ENCODE peak calls at places on chromosomes 2 and 18, in four cellular contexts. V is foreskin fibroblast; U is hepatocyte; W is effector memory CD4-positive, alpha-beta T cell. Q is an unnamed sample.

GRCh38 chr18:37649930-37650329 is 84.3 kb upstream of the CELF4 start:
- DNase-seq in V (no peak), U (no peak), W (no peak), Q (no peak)

GRCh38 chr2:217316743-217317142 is 456.9 kb upstream of the TNP1 start:
- DNase-seq in V (no peak), U (no peak), W (no peak), Q (no peak)

GRCh38 chr18:44537521-44537920 is 143.2 kb upstream of the SETBP1 start:
- DNase-seq in U (peak), V (peak), W (no peak), Q (no peak)

GRCh38 chr2:174634130-174635014 is 36.8 kb upstream of the WIPF1 start:
- DNase-seq in U (no peak), W (peak), V (no peak), Q (peak)

GRCh38 chr2:121256720-121257475 is 28.1 kb downstream of the TFCP2L1 start:
- DNase-seq in V (no peak), W (no peak), U (peak), Q (no peak)

GRCh38 chr2:119659601-119660342 is 19.2 kb upstream of the TMEM177 start:
- DNase-seq in U (peak), V (no peak), W (no peak), Q (peak)

GRCh38 chr2:19866741-19867140 is 35.0 kb downstream of the TTC32 start:
- DNase-seq in V (no peak), U (no peak), W (no peak), Q (no peak)

GRCh38 chr2:216072473-216072872 is 9.1 kb downstream of the PECR start:
- DNase-seq in W (no peak), V (no peak), U (no peak), Q (no peak)

GRCh38 chr2:74618410-74619083 is 29.6 kb downstream of the M1AP start:
- DNase-seq in W (no peak), V (no peak), U (no peak), Q (no peak)
- H3K4me3 ChIP-seq in W (no peak), V (no peak), U (no peak), Q (no peak)

GRCh38 chr2:44244135-44244871 is 31.0 kb upstream of the SLC3A1 start:
- DNase-seq in U (peak), V (peak), W (no peak), Q (peak)
- H3K4me3 ChIP-seq in U (peak), V (peak), W (peak), Q (peak)

DNA sequence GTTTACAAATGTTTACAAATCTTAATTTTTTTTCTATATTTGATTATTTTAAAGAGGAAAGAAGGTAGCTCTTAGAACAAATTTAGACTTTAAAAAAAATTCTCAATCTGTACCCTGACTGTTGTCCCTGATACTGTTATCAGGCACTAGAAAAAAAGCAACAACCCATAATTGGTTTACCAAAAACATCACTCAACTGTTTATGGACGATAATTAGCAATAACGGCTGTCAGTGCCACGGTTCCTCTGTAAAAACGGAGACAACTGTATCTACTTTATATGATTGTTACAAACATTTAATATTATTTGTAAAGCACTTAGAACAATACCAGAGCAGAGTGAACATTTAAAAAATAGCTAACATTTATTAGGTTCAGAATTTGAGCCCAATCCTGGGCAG is 25.3 kb downstream of the MAP3K2 start:
- DNase-seq in U (no peak), W (no peak), V (no peak), Q (no peak)
- H3K4me3 ChIP-seq in U (no peak), W (no peak), V (no peak), Q (no peak)

DNA sequence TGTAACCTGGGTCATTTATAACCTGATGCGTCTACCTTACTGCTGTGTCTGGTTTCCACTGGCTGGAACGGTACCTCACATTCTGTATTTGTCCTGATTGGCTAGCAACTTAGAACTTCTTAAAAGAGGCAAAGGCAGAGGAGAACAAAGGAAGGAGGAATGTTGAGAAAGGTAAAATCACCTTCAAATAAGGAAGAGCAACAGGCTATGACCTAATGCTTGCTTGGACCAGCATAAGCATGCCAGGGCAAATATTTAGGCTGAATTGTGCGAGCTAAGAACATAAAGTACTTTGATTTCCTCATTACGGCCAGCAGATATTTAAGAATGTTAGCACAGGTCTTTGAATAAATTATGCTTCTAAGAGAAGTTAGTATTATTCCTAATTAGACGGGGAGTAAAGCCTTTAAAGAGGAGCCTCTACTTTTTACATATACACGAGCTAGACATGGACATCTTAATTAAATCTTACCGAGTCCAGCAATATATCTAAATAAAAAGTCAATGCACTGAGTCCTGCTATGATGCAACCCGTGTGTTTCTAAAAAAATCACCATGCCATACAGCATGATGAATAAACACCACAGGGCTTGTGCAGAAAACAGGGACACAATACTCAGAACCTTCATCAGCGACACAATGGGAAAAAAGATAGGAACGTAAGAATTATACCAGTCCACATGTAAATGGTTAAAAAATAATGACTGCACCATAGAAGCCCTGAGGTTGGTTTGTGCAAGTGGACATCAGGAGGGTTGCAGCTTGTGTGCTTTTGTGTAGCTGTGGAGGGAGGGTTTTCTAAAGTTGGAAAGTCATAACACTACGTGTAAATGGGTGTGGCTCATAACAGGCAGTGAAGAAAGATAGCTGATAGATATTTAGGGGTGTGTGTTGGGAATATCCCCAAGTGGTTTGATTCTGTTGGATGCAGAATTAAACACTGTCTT is 14.2 kb downstream of the SEPTIN2 start:
- DNase-seq in V (no peak), U (no peak), W (no peak), Q (no peak)
- H3K4me3 ChIP-seq in V (no peak), U (no peak), W (no peak), Q (no peak)

GRCh38 chr2:42850016-42850805 is 57.8 kb upstream of the HAAO start:
- DNase-seq in W (no peak), U (no peak), V (no peak), Q (no peak)

GRCh38 chr2:42851186-42851585 is 58.8 kb upstream of the HAAO start:
- DNase-seq in U (no peak), W (no peak), V (no peak), Q (no peak)

GRCh38 chr2:42852798-42853197 is 60.4 kb upstream of the HAAO start:
- DNase-seq in V (no peak), W (no peak), U (no peak), Q (no peak)

GRCh38 chr2:42853571-42854206 is 61.3 kb upstream of the HAAO start:
- DNase-seq in W (no peak), V (no peak), U (no peak), Q (no peak)

GRCh38 chr2:42851740-42852250 is 59.4 kb upstream of the HAAO start:
- DNase-seq in W (no peak), V (no peak), U (no peak), Q (no peak)
- H3K4me3 ChIP-seq in W (no peak), V (no peak), U (no peak), Q (no peak)

GRCh38 chr2:236748801-236749200 is 179.2 kb downstream of the ACKR3 start:
- DNase-seq in V (no peak), U (no peak), W (no peak), Q (no peak)

GRCh38 chr2:236747426-236747825 is 177.8 kb downstream of the ACKR3 start:
- DNase-seq in V (no peak), W (no peak), U (no peak), Q (no peak)

GRCh38 chr2:236749346-236749745 is 179.7 kb downstream of the ACKR3 start:
- DNase-seq in U (no peak), V (peak), W (no peak), Q (no peak)

GRCh38 chr2:236747925-236748324 is 178.3 kb downstream of the ACKR3 start:
- DNase-seq in U (no peak), W (no peak), V (no peak), Q (no peak)

DNA sequence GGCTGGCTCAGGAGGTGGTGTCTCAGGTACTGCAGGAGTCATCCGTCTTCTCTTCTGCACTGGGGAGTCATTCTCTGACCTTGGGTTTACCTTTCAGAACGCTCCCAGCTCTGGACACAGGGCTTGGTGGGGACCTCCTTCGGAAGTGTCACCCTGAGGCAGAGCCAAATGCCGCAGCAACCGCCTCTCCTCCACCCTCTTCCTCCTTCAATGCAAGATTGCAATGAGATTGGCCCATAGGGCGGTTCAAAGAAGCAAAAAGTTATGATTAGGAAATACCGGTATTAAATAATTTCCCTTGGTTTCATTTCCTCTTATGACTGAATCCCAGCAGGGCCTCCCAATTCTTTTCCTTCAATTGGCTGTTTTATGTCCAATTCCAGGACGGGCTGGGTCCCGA is 178.8 kb downstream of the ACKR3 start:
- DNase-seq in U (no peak), V (no peak), W (no peak), Q (no peak)
- H3K4me3 ChIP-seq in U (no peak), V (no peak), W (no peak), Q (no peak)

DNA sequence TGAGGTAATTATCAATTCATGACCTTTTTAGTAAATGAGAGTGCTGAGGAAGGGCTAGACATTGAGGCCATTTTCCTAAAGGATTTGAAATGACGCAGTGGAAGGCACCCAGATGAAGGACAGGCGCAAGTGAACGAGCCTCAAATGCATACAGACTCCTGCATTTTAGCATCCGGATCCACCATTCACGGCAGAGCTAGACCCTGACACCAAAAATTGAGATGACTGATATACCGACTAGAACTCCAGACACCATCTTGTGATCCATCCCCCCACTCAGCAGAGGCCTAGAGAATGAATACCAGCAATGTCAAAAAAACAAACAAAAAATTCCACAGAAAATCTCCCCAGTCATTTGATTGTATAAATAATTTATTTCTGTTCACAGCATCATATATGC is 4.2 kb downstream of the ARL4C start:
- DNase-seq in W (no peak), V (no peak), U (no peak), Q (no peak)
- H3K4me3 ChIP-seq in W (peak), V (peak), U (no peak), Q (peak)

DNA sequence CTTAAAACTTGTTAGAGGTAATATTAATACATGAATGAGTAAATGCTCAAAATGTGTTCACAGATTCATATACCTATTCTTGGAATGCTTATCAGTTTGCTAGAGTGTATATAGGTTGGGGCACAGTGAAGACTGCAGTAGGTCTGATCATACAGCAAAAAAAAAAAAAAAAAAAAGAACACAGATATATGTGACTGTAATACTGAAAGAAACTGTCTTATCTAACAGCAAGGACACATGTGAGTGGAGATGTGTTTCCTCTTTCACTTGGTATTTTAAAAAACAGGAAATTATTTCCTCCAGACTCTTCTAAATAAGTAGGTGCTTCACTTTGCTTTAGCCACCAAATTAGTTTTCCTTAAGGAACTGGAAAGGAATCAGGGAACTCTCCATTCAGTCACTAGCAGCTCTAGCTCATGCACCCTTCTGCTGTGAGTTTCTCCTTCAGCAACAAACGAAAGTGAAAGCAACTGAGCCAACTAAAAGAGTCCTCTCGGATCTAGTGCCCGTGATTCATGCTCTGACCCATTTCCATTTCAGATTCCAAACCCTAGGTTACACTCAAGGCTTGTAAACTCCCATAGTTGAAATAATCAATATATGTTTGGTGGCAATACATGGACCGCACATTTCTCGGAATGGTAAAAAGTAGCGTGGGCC is 98.5 kb downstream of the DSEL start:
- DNase-seq in V (peak), W (no peak), U (peak), Q (peak)
- H3K4me3 ChIP-seq in V (no peak), W (peak), U (no peak), Q (peak)

GRCh38 chr18:468841-469796 is 31.4 kb downstream of the COLEC12 start:
- DNase-seq in U (no peak), W (no peak), V (no peak), Q (no peak)
- H3K4me3 ChIP-seq in U (no peak), W (no peak), V (no peak), Q (no peak)

GRCh38 chr2:133271105-133271504 is 297.2 kb downstream of the NCKAP5 start:
- DNase-seq in V (no peak), W (no peak), U (no peak), Q (no peak)
- H3K4me3 ChIP-seq in V (no peak), W (no peak), U (no peak), Q (no peak)

Q was measured in CD8-positive, alpha-beta memory T cell.